ENCODE peak calls at places on chromosomes 13 and 19, in nine cellular contexts. One of them, this sample, is unnamed.
A peak's percentile ranks its signal among the peaks of the same experiment; 100 is the strongest.

GRCh38 chr19:33146209-33146608 is 14.3 kb downstream of the WDR88 start:
- DNase-seq in stomach: no peak
- DNase-seq in CD8-positive, alpha-beta T cell: no peak
- DNase-seq in endothelial cell of umbilical vein: no peak
- DNase-seq in A549: no peak
- DNase-seq in thoracic aorta: no peak
- DNase-seq in heart right ventricle: no peak
- DNase-seq in uterus: no peak
- DNase-seq in prostate gland: no peak
- DNase-seq in this sample: no peak

GRCh38 chr19:49911381-49912145 is 14.9 kb upstream of the IL4I1 start:
- DNase-seq in endothelial cell of umbilical vein: peak; percentile 41
- DNase-seq in stomach: no peak
- DNase-seq in uterus: no peak
- DNase-seq in thoracic aorta: no peak
- DNase-seq in CD8-positive, alpha-beta T cell: no peak
- DNase-seq in prostate gland: no peak
- DNase-seq in A549: no peak
- DNase-seq in heart right ventricle: no peak
- DNase-seq in this sample: no peak

GRCh38 chr19:2050349-2050990 is 574 bp downstream of the MKNK2 start:
- DNase-seq in thoracic aorta: no peak
- DNase-seq in CD8-positive, alpha-beta T cell: no peak
- DNase-seq in endothelial cell of umbilical vein: no peak
- DNase-seq in prostate gland: no peak
- DNase-seq in stomach: no peak
- DNase-seq in uterus: no peak
- DNase-seq in heart right ventricle: no peak
- DNase-seq in A549: no peak
- DNase-seq in this sample: no peak

GRCh38 chr13:102686024-102686423 is 8.8 kb downstream of the METTL21C start:
- DNase-seq in uterus: no peak
- DNase-seq in heart right ventricle: no peak
- DNase-seq in stomach: no peak
- DNase-seq in thoracic aorta: no peak
- DNase-seq in CD8-positive, alpha-beta T cell: no peak
- DNase-seq in endothelial cell of umbilical vein: no peak
- DNase-seq in A549: no peak
- DNase-seq in prostate gland: no peak
- DNase-seq in this sample: no peak

GRCh38 chr13:102235689-102236088 is 166.2 kb downstream of the FGF14 start:
- DNase-seq in heart right ventricle: no peak
- DNase-seq in thoracic aorta: no peak
- DNase-seq in uterus: no peak
- DNase-seq in CD8-positive, alpha-beta T cell: no peak
- DNase-seq in prostate gland: no peak
- DNase-seq in endothelial cell of umbilical vein: no peak
- DNase-seq in A549: no peak
- DNase-seq in stomach: no peak
- DNase-seq in this sample: no peak

GRCh38 chr13:89267734-89268133 is 1596.6 kb downstream of the SLITRK5 start:
- DNase-seq in thoracic aorta: no peak
- DNase-seq in A549: no peak
- DNase-seq in prostate gland: no peak
- DNase-seq in stomach: no peak
- DNase-seq in heart right ventricle: no peak
- DNase-seq in endothelial cell of umbilical vein: no peak
- DNase-seq in CD8-positive, alpha-beta T cell: no peak
- DNase-seq in uterus: no peak
- DNase-seq in this sample: no peak

GRCh38 chr13:41827507-41828213 is 133.2 kb downstream of the VWA8 start:
- DNase-seq in stomach: no peak
- DNase-seq in CD8-positive, alpha-beta T cell: no peak
- DNase-seq in endothelial cell of umbilical vein: peak; percentile 87
- DNase-seq in heart right ventricle: no peak
- DNase-seq in prostate gland: no peak
- DNase-seq in thoracic aorta: peak; percentile 7
- DNase-seq in A549: peak; percentile 77
- DNase-seq in uterus: peak; percentile 24
- DNase-seq in this sample: peak; percentile 39

GRCh38 chr13:27371932-27372331 is 52.5 kb upstream of the GTF3A start:
- DNase-seq in stomach: no peak
- DNase-seq in uterus: no peak
- DNase-seq in prostate gland: no peak
- DNase-seq in heart right ventricle: no peak
- DNase-seq in CD8-positive, alpha-beta T cell: no peak
- DNase-seq in endothelial cell of umbilical vein: no peak
- DNase-seq in A549: no peak
- DNase-seq in thoracic aorta: no peak
- DNase-seq in this sample: no peak

GRCh38 chr19:35398570-35398969 is 27.7 kb downstream of the GPR42 start:
- DNase-seq in A549: no peak
- DNase-seq in endothelial cell of umbilical vein: no peak
- DNase-seq in stomach: no peak
- DNase-seq in CD8-positive, alpha-beta T cell: no peak
- DNase-seq in prostate gland: no peak
- DNase-seq in heart right ventricle: no peak
- DNase-seq in thoracic aorta: no peak
- DNase-seq in uterus: no peak
- DNase-seq in this sample: no peak

GRCh38 chr19:8630796-8631424 is 477 bp downstream of the NFILZ start:
- DNase-seq in stomach: no peak
- DNase-seq in CD8-positive, alpha-beta T cell: no peak
- DNase-seq in heart right ventricle: no peak
- DNase-seq in A549: no peak
- DNase-seq in uterus: no peak
- DNase-seq in endothelial cell of umbilical vein: no peak
- DNase-seq in prostate gland: no peak
- DNase-seq in thoracic aorta: no peak
- DNase-seq in this sample: no peak

GRCh38 chr19:15923702-15924101 is 10.6 kb downstream of the CYP4F11 start:
- DNase-seq in stomach: no peak
- DNase-seq in endothelial cell of umbilical vein: no peak
- DNase-seq in A549: no peak
- DNase-seq in prostate gland: no peak
- DNase-seq in CD8-positive, alpha-beta T cell: no peak
- DNase-seq in thoracic aorta: no peak
- DNase-seq in heart right ventricle: no peak
- DNase-seq in uterus: no peak
- DNase-seq in this sample: no peak

GRCh38 chr19:45349430-45349941 is 8.9 kb downstream of the KLC3 start:
- DNase-seq in stomach: no peak
- DNase-seq in endothelial cell of umbilical vein: no peak
- DNase-seq in uterus: no peak
- DNase-seq in prostate gland: no peak
- DNase-seq in heart right ventricle: no peak
- DNase-seq in thoracic aorta: no peak
- DNase-seq in A549: no peak
- DNase-seq in CD8-positive, alpha-beta T cell: no peak
- DNase-seq in this sample: no peak

GRCh38 chr19:18771328-18772242 is 19.5 kb downstream of the COMP start:
- DNase-seq in uterus: no peak
- DNase-seq in endothelial cell of umbilical vein: no peak
- DNase-seq in heart right ventricle: no peak
- DNase-seq in thoracic aorta: no peak
- DNase-seq in stomach: no peak
- DNase-seq in A549: no peak
- DNase-seq in prostate gland: no peak
- DNase-seq in CD8-positive, alpha-beta T cell: no peak
- DNase-seq in this sample: no peak

GRCh38 chr19:53904909-53905308 is 4.2 kb upstream of the CACNG7 start:
- DNase-seq in heart right ventricle: no peak
- DNase-seq in thoracic aorta: no peak
- DNase-seq in uterus: no peak
- DNase-seq in stomach: no peak
- DNase-seq in A549: no peak
- DNase-seq in prostate gland: no peak
- DNase-seq in endothelial cell of umbilical vein: no peak
- DNase-seq in CD8-positive, alpha-beta T cell: no peak
- DNase-seq in this sample: no peak

GRCh38 chr13:106526748-106527488 is 8.5 kb downstream of the EFNB2 start:
- DNase-seq in prostate gland: no peak
- DNase-seq in CD8-positive, alpha-beta T cell: no peak
- DNase-seq in endothelial cell of umbilical vein: no peak
- DNase-seq in heart right ventricle: no peak
- DNase-seq in stomach: no peak
- DNase-seq in uterus: no peak
- DNase-seq in thoracic aorta: no peak
- DNase-seq in A549: no peak
- DNase-seq in this sample: no peak
- H3K4me1 ChIP-seq in prostate gland: no peaks in the 10 kb centered on the region
- H3K4me1 ChIP-seq in CD8-positive, alpha-beta T cell: no peaks in the 10 kb centered on the region
- H3K4me1 ChIP-seq in endothelial cell of umbilical vein: peaks cover 35% of the 10 kb centered on the region
- H3K4me1 ChIP-seq in heart right ventricle: peaks cover 34% of the 10 kb centered on the region
- H3K4me1 ChIP-seq in stomach: peaks cover 64% of the 10 kb centered on the region
- H3K4me1 ChIP-seq in uterus: no peaks in the 10 kb centered on the region
- H3K4me1 ChIP-seq in thoracic aorta: peaks cover 65% of the 10 kb centered on the region
- H3K4me1 ChIP-seq in A549: no peaks in the 10 kb centered on the region
- H3K4me1 ChIP-seq in this sample: peaks cover 21% of the 10 kb centered on the region

DNA sequence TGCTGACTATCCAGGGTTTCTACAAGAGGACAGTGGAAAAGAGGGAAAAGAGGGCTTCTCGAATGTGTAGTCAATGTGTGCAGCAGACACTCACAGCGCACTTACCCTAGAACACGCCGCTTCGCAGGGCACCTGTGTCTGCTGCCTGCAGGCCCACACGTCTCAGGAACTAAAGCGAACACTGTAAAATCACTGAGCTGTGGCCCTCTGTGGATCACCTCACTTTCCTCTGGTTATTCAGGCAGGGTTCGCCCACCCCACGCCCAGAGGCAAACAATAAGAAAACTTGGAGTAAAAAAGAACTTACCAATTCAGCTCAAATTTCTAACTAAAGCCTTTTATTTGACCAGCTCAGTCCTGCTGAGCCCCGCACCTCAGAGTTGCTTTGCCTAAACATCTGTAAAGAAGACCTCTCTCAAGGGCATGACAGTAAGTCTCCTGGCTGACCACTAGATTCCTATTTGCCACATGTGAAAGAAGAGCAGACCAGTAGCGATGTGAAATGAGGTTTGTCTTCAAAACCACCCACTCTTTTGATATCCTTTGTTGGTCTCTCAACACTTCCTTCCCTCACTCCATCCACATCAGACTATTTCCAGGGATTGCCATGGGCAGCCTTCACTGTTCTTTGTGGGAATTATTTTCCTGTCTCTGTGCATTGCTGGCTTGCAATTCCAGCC is 19.3 kb upstream of the DOCK9 start:
- DNase-seq in stomach: no peak
- DNase-seq in A549: no peak
- DNase-seq in thoracic aorta: no peak
- DNase-seq in uterus: no peak
- DNase-seq in prostate gland: no peak
- DNase-seq in heart right ventricle: no peak
- DNase-seq in CD8-positive, alpha-beta T cell: no peak
- DNase-seq in endothelial cell of umbilical vein: no peak
- DNase-seq in this sample: no peak
- H3K4me1 ChIP-seq in stomach: peaks cover 28% of the 10 kb centered on the region
- H3K4me1 ChIP-seq in A549: peaks cover 16% of the 10 kb centered on the region
- H3K4me1 ChIP-seq in thoracic aorta: peaks cover 23% of the 10 kb centered on the region
- H3K4me1 ChIP-seq in uterus: peaks cover 6% of the 10 kb centered on the region
- H3K4me1 ChIP-seq in prostate gland: no peaks in the 10 kb centered on the region
- H3K4me1 ChIP-seq in heart right ventricle: peaks cover 32% of the 10 kb centered on the region
- H3K4me1 ChIP-seq in CD8-positive, alpha-beta T cell: peaks cover 74% of the 10 kb centered on the region
- H3K4me1 ChIP-seq in endothelial cell of umbilical vein: peaks cover 17% of the 10 kb centered on the region
- H3K4me1 ChIP-seq in this sample: peaks cover 17% of the 10 kb centered on the region

GRCh38 chr19:5974721-5975387 is 3.1 kb downstream of the RANBP3 start:
- DNase-seq in CD8-positive, alpha-beta T cell: no peak
- DNase-seq in uterus: no peak
- DNase-seq in prostate gland: no peak
- DNase-seq in A549: no peak
- DNase-seq in endothelial cell of umbilical vein: no peak
- DNase-seq in stomach: no peak
- DNase-seq in thoracic aorta: no peak
- DNase-seq in heart right ventricle: no peak
- DNase-seq in this sample: no peak
- H3K4me1 ChIP-seq in CD8-positive, alpha-beta T cell: peaks cover 73% of the 10 kb centered on the region
- H3K4me1 ChIP-seq in uterus: peaks cover 15% of the 10 kb centered on the region
- H3K4me1 ChIP-seq in prostate gland: peaks cover 22% of the 10 kb centered on the region
- H3K4me1 ChIP-seq in A549: peaks cover 20% of the 10 kb centered on the region
- H3K4me1 ChIP-seq in endothelial cell of umbilical vein: peaks cover 17% of the 10 kb centered on the region
- H3K4me1 ChIP-seq in stomach: peaks cover 90% of the 10 kb centered on the region
- H3K4me1 ChIP-seq in thoracic aorta: peaks cover 43% of the 10 kb centered on the region
- H3K4me1 ChIP-seq in heart right ventricle: peaks cover 68% of the 10 kb centered on the region
- H3K4me1 ChIP-seq in this sample: peaks cover 7% of the 10 kb centered on the region

GRCh38 chr19:38020331-38020730 is 113.3 kb downstream of the SIPA1L3 start:
- DNase-seq in A549: no peak
- DNase-seq in CD8-positive, alpha-beta T cell: no peak
- DNase-seq in endothelial cell of umbilical vein: peak; percentile 63
- DNase-seq in stomach: no peak
- DNase-seq in prostate gland: no peak
- DNase-seq in heart right ventricle: no peak
- DNase-seq in uterus: no peak
- DNase-seq in thoracic aorta: no peak
- DNase-seq in this sample: no peak
- H3K4me1 ChIP-seq in A549: peaks cover 12% of the 10 kb centered on the region
- H3K4me1 ChIP-seq in CD8-positive, alpha-beta T cell: no peaks in the 10 kb centered on the region
- H3K4me1 ChIP-seq in endothelial cell of umbilical vein: peaks cover 42% of the 10 kb centered on the region
- H3K4me1 ChIP-seq in stomach: peaks cover 19% of the 10 kb centered on the region
- H3K4me1 ChIP-seq in prostate gland: no peaks in the 10 kb centered on the region
- H3K4me1 ChIP-seq in heart right ventricle: peaks cover 8% of the 10 kb centered on the region
- H3K4me1 ChIP-seq in uterus: no peaks in the 10 kb centered on the region
- H3K4me1 ChIP-seq in thoracic aorta: peaks cover 6% of the 10 kb centered on the region
- H3K4me1 ChIP-seq in this sample: peaks cover 31% of the 10 kb centered on the region

GRCh38 chr19:42276821-42277220 is 7.8 kb downstream of the CIC start:
- DNase-seq in thoracic aorta: no peak
- DNase-seq in prostate gland: no peak
- DNase-seq in stomach: no peak
- DNase-seq in uterus: no peak
- DNase-seq in CD8-positive, alpha-beta T cell: no peak
- DNase-seq in heart right ventricle: no peak
- DNase-seq in A549: no peak
- DNase-seq in endothelial cell of umbilical vein: no peak
- DNase-seq in this sample: no peak
- H3K4me1 ChIP-seq in thoracic aorta: peaks cover 74% of the 10 kb centered on the region
- H3K4me1 ChIP-seq in prostate gland: peaks cover 26% of the 10 kb centered on the region
- H3K4me1 ChIP-seq in stomach: peaks cover 89% of the 10 kb centered on the region
- H3K4me1 ChIP-seq in uterus: peaks cover 31% of the 10 kb centered on the region
- H3K4me1 ChIP-seq in CD8-positive, alpha-beta T cell: peaks cover 43% of the 10 kb centered on the region
- H3K4me1 ChIP-seq in heart right ventricle: peaks cover 64% of the 10 kb centered on the region
- H3K4me1 ChIP-seq in A549: peaks cover 32% of the 10 kb centered on the region
- H3K4me1 ChIP-seq in endothelial cell of umbilical vein: peaks cover 37% of the 10 kb centered on the region
- H3K4me1 ChIP-seq in this sample: peaks cover 41% of the 10 kb centered on the region

This sample was measured in HCT116.